ENCODE peak calls at places on chromosomes 13 and 19, in four cellular contexts. One of them, this sample, is unnamed.

GRCh38 chr19:4456843-4457653 is 546 bp downstream of the UBXN6 start:
- DNase-seq in iPS-NIHi11: peak; percentile 91
- DNase-seq in stimulated activated CD8-positive, alpha-beta memory T cell treated with anti-CD3 and anti-CD28 coated beads, Interleukin-4, amount 100 ng/mL, for 24 hours: peak; percentile 13
- DNase-seq in spleen: peak; percentile 79
- DNase-seq in this sample: no peak

GRCh38 chr19:5097331-5097930 is 128.5 kb downstream of the KDM4B start:
- DNase-seq in iPS-NIHi11: no peak
- DNase-seq in stimulated activated CD8-positive, alpha-beta memory T cell treated with anti-CD3 and anti-CD28 coated beads, Interleukin-4, amount 100 ng/mL, for 24 hours: no peak
- DNase-seq in spleen: no peak
- DNase-seq in this sample: no peak

GRCh38 chr13:57624565-57625435 is 6.7 kb upstream of the PCDH17 start:
- DNase-seq in iPS-NIHi11: peak; percentile 50
- DNase-seq in stimulated activated CD8-positive, alpha-beta memory T cell treated with anti-CD3 and anti-CD28 coated beads, Interleukin-4, amount 100 ng/mL, for 24 hours: no peak
- DNase-seq in spleen: no peak
- DNase-seq in this sample: no peak

GRCh38 chr13:99471231-99472202 is 29.8 kb upstream of the TM9SF2 start:
- DNase-seq in iPS-NIHi11: no peak
- DNase-seq in stimulated activated CD8-positive, alpha-beta memory T cell treated with anti-CD3 and anti-CD28 coated beads, Interleukin-4, amount 100 ng/mL, for 24 hours: no peak
- DNase-seq in spleen: no peak
- DNase-seq in this sample: peak; percentile 14

GRCh38 chr19:19062454-19063182 is 1.2 kb upstream of the SLC25A42 start:
- DNase-seq in iPS-NIHi11: peak; percentile 6
- DNase-seq in stimulated activated CD8-positive, alpha-beta memory T cell treated with anti-CD3 and anti-CD28 coated beads, Interleukin-4, amount 100 ng/mL, for 24 hours: no peak
- DNase-seq in spleen: no peak
- DNase-seq in this sample: no peak

GRCh38 chr13:49620170-49620621 is 8.1 kb upstream of the ARL11 start:
- DNase-seq in iPS-NIHi11: no peak
- DNase-seq in stimulated activated CD8-positive, alpha-beta memory T cell treated with anti-CD3 and anti-CD28 coated beads, Interleukin-4, amount 100 ng/mL, for 24 hours: no peak
- DNase-seq in spleen: peak; percentile 88
- DNase-seq in this sample: no peak

GRCh38 chr19:2618611-2619010 is 83.9 kb downstream of the GNG7 start:
- DNase-seq in iPS-NIHi11: no peak
- DNase-seq in stimulated activated CD8-positive, alpha-beta memory T cell treated with anti-CD3 and anti-CD28 coated beads, Interleukin-4, amount 100 ng/mL, for 24 hours: peak; percentile 69
- DNase-seq in spleen: peak; percentile 95
- DNase-seq in this sample: peak; percentile 55

GRCh38 chr13:99260216-99260615 is 2.0 kb upstream of the GPR18 start:
- DNase-seq in iPS-NIHi11: no peak
- DNase-seq in stimulated activated CD8-positive, alpha-beta memory T cell treated with anti-CD3 and anti-CD28 coated beads, Interleukin-4, amount 100 ng/mL, for 24 hours: no peak
- DNase-seq in spleen: no peak
- DNase-seq in this sample: no peak

GRCh38 chr19:33295621-33296472 is 6.5 kb downstream of the CEBPA start:
- DNase-seq in iPS-NIHi11: no peak
- DNase-seq in stimulated activated CD8-positive, alpha-beta memory T cell treated with anti-CD3 and anti-CD28 coated beads, Interleukin-4, amount 100 ng/mL, for 24 hours: no peak
- DNase-seq in spleen: peak; percentile 56
- DNase-seq in this sample: no peak

GRCh38 chr19:7509625-7510024 is 6.3 kb upstream of the ZNF358 start:
- DNase-seq in iPS-NIHi11: no peak
- DNase-seq in stimulated activated CD8-positive, alpha-beta memory T cell treated with anti-CD3 and anti-CD28 coated beads, Interleukin-4, amount 100 ng/mL, for 24 hours: no peak
- DNase-seq in spleen: no peak
- DNase-seq in this sample: no peak

GRCh38 chr19:920051-920857 is 3.1 kb downstream of the KISS1R start:
- DNase-seq in iPS-NIHi11: peak; percentile 43
- DNase-seq in stimulated activated CD8-positive, alpha-beta memory T cell treated with anti-CD3 and anti-CD28 coated beads, Interleukin-4, amount 100 ng/mL, for 24 hours: no peak
- DNase-seq in spleen: peak; percentile 91
- DNase-seq in this sample: no peak

GRCh38 chr13:19604306-19604705 is 29.2 kb upstream of the MPHOSPH8 start:
- DNase-seq in iPS-NIHi11: no peak
- DNase-seq in stimulated activated CD8-positive, alpha-beta memory T cell treated with anti-CD3 and anti-CD28 coated beads, Interleukin-4, amount 100 ng/mL, for 24 hours: no peak
- DNase-seq in spleen: no peak
- DNase-seq in this sample: no peak

GRCh38 chr13:38264363-38265134 is 85.1 kb upstream of the UFM1 start:
- DNase-seq in iPS-NIHi11: no peak
- DNase-seq in stimulated activated CD8-positive, alpha-beta memory T cell treated with anti-CD3 and anti-CD28 coated beads, Interleukin-4, amount 100 ng/mL, for 24 hours: no peak
- DNase-seq in spleen: no peak
- DNase-seq in this sample: no peak

GRCh38 chr13:43805071-43805468 is 18.3 kb upstream of the ENOX1 start:
- DNase-seq in iPS-NIHi11: no peak
- DNase-seq in stimulated activated CD8-positive, alpha-beta memory T cell treated with anti-CD3 and anti-CD28 coated beads, Interleukin-4, amount 100 ng/mL, for 24 hours: no peak
- DNase-seq in spleen: no peak
- DNase-seq in this sample: no peak

GRCh38 chr19:16586477-16586871 is 14.3 kb upstream of the SLC35E1 start:
- DNase-seq in iPS-NIHi11: no peak
- DNase-seq in stimulated activated CD8-positive, alpha-beta memory T cell treated with anti-CD3 and anti-CD28 coated beads, Interleukin-4, amount 100 ng/mL, for 24 hours: no peak
- DNase-seq in spleen: peak; percentile 81
- DNase-seq in this sample: no peak

GRCh38 chr13:113364371-113364932 is 522 bp upstream of the GRTP1 start:
- DNase-seq in iPS-NIHi11: no peak
- DNase-seq in stimulated activated CD8-positive, alpha-beta memory T cell treated with anti-CD3 and anti-CD28 coated beads, Interleukin-4, amount 100 ng/mL, for 24 hours: no peak
- DNase-seq in spleen: no peak
- DNase-seq in this sample: no peak

GRCh38 chr19:5943623-5944022 is 29.6 kb downstream of the CAPS start:
- DNase-seq in iPS-NIHi11: no peak
- DNase-seq in stimulated activated CD8-positive, alpha-beta memory T cell treated with anti-CD3 and anti-CD28 coated beads, Interleukin-4, amount 100 ng/mL, for 24 hours: no peak
- DNase-seq in spleen: no peak
- DNase-seq in this sample: no peak

GRCh38 chr13:36850790-36851438 is 31.9 kb downstream of the RFXAP start:
- DNase-seq in iPS-NIHi11: no peak
- DNase-seq in stimulated activated CD8-positive, alpha-beta memory T cell treated with anti-CD3 and anti-CD28 coated beads, Interleukin-4, amount 100 ng/mL, for 24 hours: no peak
- DNase-seq in spleen: no peak
- DNase-seq in this sample: no peak

GRCh38 chr19:39841041-39841440 is 5.1 kb downstream of the FBL start:
- DNase-seq in iPS-NIHi11: no peak
- DNase-seq in stimulated activated CD8-positive, alpha-beta memory T cell treated with anti-CD3 and anti-CD28 coated beads, Interleukin-4, amount 100 ng/mL, for 24 hours: no peak
- DNase-seq in spleen: no peak
- DNase-seq in this sample: no peak